ENCODE peak calls at places on chromosomes 6 and 20, in seven cellular contexts. O is transverse colon, L is stomach, X is A549, Q is heart left ventricle, S is body of pancreas, U is K562. Z is an unnamed sample. For H3K4me1, the result is how much of the 10 kb centered on the place peaks cover.

GRCh38 chr6:317068-317451 is 24.8 kb downstream of the DUSP22 start:
- DNase-seq in L (no peak), Q (no peak), U (no peak), X (no peak), S (no peak), O (no peak), Z (no peak)

GRCh38 chr20:51898788-51899187 is 96.5 kb upstream of the SALL4 start:
- DNase-seq in L (no peak), Q (no peak), X (no peak), S (no peak), U (no peak), O (no peak), Z (no peak)

GRCh38 chr20:45373353-45374100 is 4.6 kb downstream of the TP53TG5 start:
- DNase-seq in Q (peak), U (peak), S (peak), X (peak), O (peak), L (peak), Z (peak)

GRCh38 chr20:61932199-61932592 is 133.5 kb downstream of the TAF4 start:
- DNase-seq in Q (peak), S (no peak), L (no peak), O (no peak), X (no peak), U (no peak), Z (no peak)

GRCh38 chr20:4516851-4517250 is 204.9 kb upstream of the PRND start:
- DNase-seq in Q (no peak), X (no peak), S (no peak), O (no peak), L (no peak), U (no peak), Z (no peak)

GRCh38 chr6:69232506-69233194 is 564.2 kb downstream of the LMBRD1 start:
- DNase-seq in S (peak), O (peak), U (peak), Q (peak), L (peak), X (peak), Z (peak)

GRCh38 chr6:142659661-142660060 is 285.3 kb downstream of the HIVEP2 start:
- DNase-seq in Q (no peak), O (no peak), L (no peak), U (no peak), X (no peak), S (no peak), Z (no peak)

GRCh38 chr20:43761396-43762340 is 34.9 kb upstream of the GTSF1L start:
- DNase-seq in L (no peak), U (no peak), X (no peak), S (no peak), O (no peak), Q (no peak), Z (no peak)

GRCh38 chr20:47181056-47181862 is 175.2 kb downstream of the ZMYND8 start:
- DNase-seq in S (no peak), U (peak), L (peak), Q (no peak), X (peak), O (peak), Z (no peak)

GRCh38 chr6:54050750-54051149 is 60.5 kb upstream of the MLIP start:
- DNase-seq in S (no peak), U (no peak), Q (no peak), O (no peak), X (no peak), L (no peak), Z (no peak)

GRCh38 chr6:20291764-20292227 is 79.5 kb upstream of the MBOAT1 start:
- DNase-seq in Q (peak), X (peak), S (peak), O (peak), L (peak), U (peak), Z (peak)

GRCh38 chr6:36858407-36858981 is 16.1 kb downstream of the PPIL1 start:
- DNase-seq in L (no peak), X (no peak), S (no peak), Q (no peak), U (no peak), O (no peak), Z (peak)

GRCh38 chr6:1635305-1636010 is 25.7 kb downstream of the FOXC1 start:
- DNase-seq in U (no peak), Q (no peak), S (no peak), X (no peak), L (no peak), O (no peak), Z (no peak)

GRCh38 chr6:36724514-36725385 is 27.1 kb downstream of the RAB44 start:
- DNase-seq in X (peak), O (peak), L (peak), Q (peak), S (peak), U (peak), Z (peak)

GRCh38 chr6:137497722-137498463 is 3.7 kb upstream of the OLIG3 start:
- DNase-seq in Q (no peak), U (no peak), S (no peak), O (no peak), X (no peak), L (no peak), Z (no peak)

GRCh38 chr6:157834549-157834948 is 11.5 kb downstream of the SNX9 start:
- DNase-seq in U (no peak), X (no peak), Q (no peak), L (no peak), S (no peak), O (no peak), Z (no peak)

GRCh38 chr20:2930538-2930937 is 57.3 kb downstream of the PTPRA start:
- DNase-seq in Q (no peak), U (no peak), S (no peak), L (no peak), O (no peak), X (no peak), Z (no peak)

GRCh38 chr6:9978480-9978879 is 436.4 kb downstream of the TFAP2A start:
- DNase-seq in S (no peak), X (no peak), O (no peak), U (no peak), L (no peak), Q (no peak), Z (no peak)

GRCh38 chr20:50932881-50933280 is 1.6 kb upstream of the ADNP start:
- DNase-seq in U (no peak), L (no peak), Q (no peak), S (no peak), O (no peak), X (no peak), Z (no peak)

GRCh38 chr20:24766826-24767622 is 182.0 kb upstream of the CST7 start:
- DNase-seq in X (no peak), S (no peak), Q (no peak), L (peak), O (no peak), U (no peak), Z (no peak)

GRCh38 chr20:51400051-51400926 is 142.2 kb downstream of the NFATC2 start:
- DNase-seq in X (no peak), L (peak), U (no peak), S (no peak), O (peak), Q (no peak), Z (peak)

GRCh38 chr20:9332783-9333482 is 181.5 kb upstream of the LAMP5 start:
- DNase-seq in X (no peak), L (no peak), O (peak), S (no peak), Q (no peak), U (no peak), Z (no peak)

GRCh38 chr20:5364997-5365597 is 48.3 kb upstream of the PROKR2 start:
- DNase-seq in Q (no peak), U (no peak), S (no peak), X (peak), L (no peak), O (no peak), Z (no peak)

GRCh38 chr6:71127374-71127773 is 161.2 kb upstream of the OGFRL1 start:
- DNase-seq in O (no peak), U (no peak), X (no peak), S (no peak), Q (no peak), L (no peak), Z (no peak)

GRCh38 chr6:34338811-34339210 is 53.7 kb downstream of the NUDT3 start:
- DNase-seq in L (no peak), X (no peak), O (no peak), S (no peak), U (no peak), Q (no peak), Z (no peak)

GRCh38 chr6:117505337-117505736 is 22.9 kb downstream of the DCBLD1 start:
- DNase-seq in L (no peak), Q (no peak), O (no peak), X (peak), U (no peak), S (no peak), Z (no peak)

GRCh38 chr6:133551436-133551835 is 310.3 kb downstream of the EYA4 start:
- DNase-seq in X (peak), U (no peak), Q (no peak), O (no peak), S (no peak), L (no peak), Z (no peak)

GRCh38 chr6:170025341-170026271 is 265.3 kb downstream of the DLL1 start:
- DNase-seq in S (peak), Q (no peak), O (no peak), L (peak), U (no peak), X (no peak), Z (no peak)

GRCh38 chr6:16766043-16766521 is 4.8 kb upstream of the ATXN1 start:
- DNase-seq in O (no peak), L (no peak), U (no peak), S (no peak), Q (no peak), X (peak), Z (no peak)

GRCh38 chr6:209432-210103 is 82.7 kb upstream of the DUSP22 start:
- DNase-seq in U (no peak), S (no peak), O (no peak), L (no peak), Q (no peak), X (no peak), Z (no peak)

GRCh38 chr20:46739441-46740213 is 30.2 kb downstream of the SLC2A10 start:
- DNase-seq in U (no peak), Q (no peak), O (no peak), L (peak), X (no peak), S (no peak), Z (no peak)

GRCh38 chr20:50085146-50085480 is 27.8 kb downstream of the UBE2V1 start:
- DNase-seq in Q (no peak), S (no peak), L (no peak), X (no peak), U (no peak), O (no peak), Z (no peak)

GRCh38 chr20:36644713-36645109 is 1.3 kb downstream of the SLA2 start:
- DNase-seq in S (no peak), L (no peak), Q (no peak), O (no peak), X (no peak), U (no peak), Z (no peak)

GRCh38 chr6:38354905-38355304 is 284.8 kb downstream of the BTBD9 start:
- DNase-seq in X (no peak), U (no peak), L (no peak), O (no peak), Q (no peak), S (no peak), Z (no peak)

GRCh38 chr6:163165922-163166321 is 248.6 kb upstream of the QKI start:
- DNase-seq in X (no peak), Q (no peak), L (no peak), O (no peak), S (no peak), U (no peak), Z (no peak)

GRCh38 chr6:95784019-95784418 is 206.7 kb downstream of the MANEA start:
- DNase-seq in X (no peak), L (no peak), U (no peak), O (no peak), Q (no peak), S (no peak), Z (no peak)

GRCh38 chr6:169999367-169999766 is 247.9 kb downstream of the ERMARD start:
- DNase-seq in L (no peak), U (no peak), X (no peak), S (no peak), Q (no peak), O (no peak), Z (no peak)

GRCh38 chr6:165805604-165806003 is 142.6 kb upstream of the PDE10A start:
- DNase-seq in X (no peak), Q (no peak), L (no peak), S (no peak), O (no peak), U (no peak), Z (no peak)

GRCh38 chr6:165805067-165805525 is 142.1 kb upstream of the PDE10A start:
- DNase-seq in O (no peak), Q (no peak), L (no peak), U (no peak), X (no peak), S (no peak), Z (no peak)

GRCh38 chr6:165806126-165806810 is 143.2 kb upstream of the PDE10A start:
- DNase-seq in O (no peak), X (no peak), Q (no peak), U (no peak), L (no peak), S (no peak), Z (no peak)

GRCh38 chr6:165807249-165807951 is 144.4 kb upstream of the PDE10A start:
- DNase-seq in L (no peak), Q (no peak), X (no peak), S (no peak), U (no peak), O (no peak), Z (no peak)

GRCh38 chr6:165804331-165805066 is 141.5 kb upstream of the PDE10A start:
- DNase-seq in S (no peak), X (no peak), L (no peak), O (no peak), Q (peak), U (no peak), Z (no peak)
- H3K4me3 ChIP-seq in S (no peak), X (no peak), L (peak), O (no peak), Q (peak), U (no peak), Z (no peak)

GRCh38 chr6:31574106-31575061 is 981 bp upstream of the TNF start:
- DNase-seq in O (no peak), Q (no peak), U (no peak), X (no peak), S (no peak), L (no peak), Z (no peak)
- TF ChIP-seq POLR2A in O (no peak), Q (no peak), U (no peak), X (no peak), S (no peak), L (no peak), Z (no peak)

GRCh38 chr6:109453156-109453555 is 2.4 kb downstream of the MICAL1 start:
- DNase-seq in U (no peak), O (no peak), L (no peak), X (no peak), Q (no peak), S (no peak), Z (no peak)

GRCh38 chr6:109452181-109452580 is 3.4 kb downstream of the MICAL1 start:
- DNase-seq in S (no peak), O (no peak), Q (no peak), L (no peak), U (no peak), X (no peak), Z (no peak)

GRCh38 chr6:109454483-109455160 is 950 bp downstream of the MICAL1 start:
- DNase-seq in Q (peak), S (no peak), O (peak), X (no peak), U (no peak), L (peak), Z (peak)

GRCh38 chr6:109455161-109455501 is 441 bp downstream of the MICAL1 start:
- DNase-seq in S (no peak), U (no peak), X (no peak), O (peak), L (no peak), Q (no peak), Z (no peak)

DNA sequence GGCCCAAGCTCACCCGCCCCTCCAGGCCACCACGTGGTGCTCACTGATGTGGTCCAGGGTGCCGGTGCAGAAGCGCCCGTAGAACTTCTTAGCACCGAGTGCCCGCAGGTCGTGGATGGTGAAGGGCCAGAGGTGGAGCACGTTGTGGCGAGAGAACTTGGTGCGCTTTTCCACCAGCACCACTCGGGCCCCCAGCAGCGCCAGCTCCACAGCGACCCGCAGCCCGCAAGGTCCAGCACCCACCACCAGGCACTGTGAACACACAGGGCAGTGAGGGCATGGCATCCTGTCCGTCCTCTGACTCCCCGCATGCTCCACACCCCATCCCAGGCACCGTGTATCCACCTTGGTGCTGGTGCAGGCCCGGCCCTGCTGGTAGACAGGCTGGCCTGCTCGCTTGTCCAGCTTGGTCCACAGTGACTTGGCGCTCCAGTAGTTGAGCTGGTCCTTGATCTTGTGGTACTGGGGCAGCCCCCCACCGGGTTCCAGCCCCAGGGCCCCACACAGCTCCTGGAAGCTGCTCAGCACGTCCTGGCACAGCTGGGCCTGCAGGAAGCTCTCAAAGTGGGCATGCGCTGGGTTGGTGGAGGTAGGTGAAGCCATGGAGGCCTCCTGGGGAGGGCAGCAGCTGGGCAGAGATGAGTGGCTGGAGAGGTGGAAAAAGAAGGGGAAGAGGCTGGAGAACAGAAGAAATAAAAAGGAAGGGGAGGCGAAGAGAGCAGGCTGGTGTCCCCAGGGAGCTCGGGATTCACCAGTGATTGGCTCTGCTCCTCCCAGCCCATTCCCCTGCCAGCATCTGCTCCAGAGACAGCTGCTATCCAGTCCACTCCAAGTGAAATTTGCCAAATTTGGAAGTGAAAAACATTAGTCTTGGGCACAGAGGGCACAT is 1.7 kb downstream of the MICAL1 start:
- DNase-seq in L (no peak), Q (peak), U (no peak), X (no peak), O (no peak), S (no peak), Z (no peak)
- H3K4me1 ChIP-seq in L (half or more), Q (under half), U (under half), X (under half), O (under half), S (under half), Z (under half)

GRCh38 chr6:111601875-111602274 is 3.8 kb downstream of the TRAF3IP2 start:
- DNase-seq in X (no peak), O (peak), S (no peak), Q (no peak), L (peak), U (no peak), Z (no peak)
- H3K4me3 ChIP-seq in X (no peak), O (no peak), S (no peak), Q (no peak), L (no peak), U (no peak), Z (peak)

GRCh38 chr20:11919046-11919445 is 1.4 kb downstream of the BTBD3 start:
- DNase-seq in U (no peak), O (no peak), L (peak), X (no peak), S (peak), Q (peak), Z (no peak)

GRCh38 chr20:11918280-11918952 is 723 bp downstream of the BTBD3 start:
- DNase-seq in O (no peak), Q (no peak), X (no peak), L (no peak), U (no peak), S (no peak), Z (no peak)

GRCh38 chr20:11919571-11919970 is 1.9 kb downstream of the BTBD3 start:
- DNase-seq in S (no peak), X (no peak), U (no peak), O (no peak), Q (no peak), L (no peak), Z (no peak)

GRCh38 chr20:11920083-11920482 is 2.4 kb downstream of the BTBD3 start:
- DNase-seq in L (no peak), X (no peak), Q (no peak), O (no peak), U (no peak), S (no peak), Z (no peak)

GRCh38 chr20:11917663-11918062 is at the start of gene BTBD3:
- DNase-seq in Q (peak), O (peak), X (no peak), U (no peak), S (peak), L (peak), Z (peak)
- TF ChIP-seq POLR2A in Q (peak), O (peak), X (no peak), U (no peak), S (peak), L (no peak), Z (peak)

DNA sequence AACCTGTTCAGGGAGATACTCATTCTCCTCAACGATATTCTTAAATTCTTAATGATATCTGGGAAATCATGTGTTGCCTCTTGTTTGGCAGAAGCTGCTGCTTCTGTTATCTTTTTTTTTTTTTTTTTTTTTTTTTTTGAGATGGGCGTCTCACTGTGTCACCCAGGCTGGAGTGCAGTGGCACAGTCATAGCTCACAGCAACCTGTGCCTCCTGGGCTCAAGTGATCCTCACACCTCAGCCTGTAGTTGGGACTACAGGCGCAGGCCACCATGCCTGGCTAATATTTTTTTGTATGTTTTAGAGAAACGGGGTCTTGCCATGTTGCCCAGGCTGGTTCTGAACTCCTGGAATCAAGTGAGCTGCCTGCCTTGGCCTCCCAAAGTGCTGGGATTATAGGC is 34.2 kb downstream of the SCAF8 start:
- DNase-seq in X (no peak), Q (no peak), S (no peak), O (no peak), U (no peak), L (no peak), Z (peak)
- H3K4me1 ChIP-seq in X (under half), Q (half or more), S (half or more), O (half or more), U (under half), L (half or more), Z (under half)

GRCh38 chr6:46903175-46903574 is 18.6 kb downstream of the ADGRF5 start:
- DNase-seq in U (no peak), Q (peak), S (peak), X (no peak), O (no peak), L (no peak), Z (no peak)
- H3K4me3 ChIP-seq in U (no peak), Q (no peak), S (no peak), X (no peak), O (no peak), L (no peak), Z (no peak)

Z was measured in adrenal gland.